ENCODE peak calls at places on chromosomes 16 and 17, in seven cellular contexts. R is neural progenitor cell, J is NCI-H446, S is HFFc6, M is left cardiac atrium, T is AG04449, P is mesenteric fat pad. O is an unnamed sample.

GRCh38 chr17:63399316-63399715 is 46.8 kb downstream of the CYB561 start:
- DNase-seq in J (no peak), R (no peak), M (no peak), T (no peak), P (no peak), S (peak), O (no peak)

GRCh38 chr16:80993293-80993691 is 13.4 kb downstream of the CMC2 start:
- DNase-seq in P (no peak), S (peak), M (no peak), J (no peak), R (no peak), T (peak), O (peak)

GRCh38 chr17:78069695-78070094 is 58.9 kb downstream of the TMC6 start:
- DNase-seq in P (no peak), S (no peak), M (no peak), J (no peak), T (no peak), R (no peak), O (no peak)

GRCh38 chr16:88472042-88472441 is 19.0 kb downstream of the ZFPM1 start:
- DNase-seq in P (no peak), J (no peak), T (no peak), S (no peak), M (no peak), R (no peak), O (no peak)

GRCh38 chr17:62101090-62101489 is 36.0 kb upstream of the MED13 start:
- DNase-seq in S (no peak), J (no peak), R (no peak), T (no peak), M (no peak), P (no peak), O (no peak)

GRCh38 chr17:14058051-14058450 is 11.3 kb upstream of the COX10 start:
- DNase-seq in S (peak), R (no peak), P (no peak), T (peak), M (no peak), J (no peak), O (no peak)

GRCh38 chr16:12176051-12176450 is 199.5 kb downstream of the SNX29 start:
- DNase-seq in M (no peak), T (no peak), P (no peak), J (no peak), R (no peak), S (no peak), O (no peak)

GRCh38 chr16:73956592-73957495 is 339.8 kb upstream of the PSMD7 start:
- DNase-seq in P (no peak), J (peak), R (peak), T (peak), M (peak), S (peak), O (peak)

GRCh38 chr16:12436201-12436657 is 367.5 kb downstream of the CPPED1 start:
- DNase-seq in T (no peak), R (peak), P (no peak), J (no peak), M (no peak), S (no peak), O (no peak)

GRCh38 chr16:3541527-3542152 is 35.6 kb downstream of the NLRC3 start:
- DNase-seq in J (no peak), P (no peak), M (no peak), T (no peak), R (peak), S (no peak), O (no peak)

GRCh38 chr17:40678902-40679522 is 14.0 kb upstream of the KRT222 start:
- DNase-seq in S (no peak), J (no peak), T (no peak), P (no peak), M (no peak), R (no peak), O (no peak)

GRCh38 chr17:4573682-4574081 is 10.6 kb upstream of the SMTNL2 start:
- DNase-seq in S (no peak), T (no peak), J (no peak), R (no peak), P (no peak), M (no peak), O (no peak)

GRCh38 chr16:20904507-20905079 is 4.0 kb downstream of the LYRM1 start:
- DNase-seq in J (no peak), M (no peak), S (peak), R (no peak), P (no peak), T (no peak), O (peak)

GRCh38 chr17:41957058-41957868 is 9.3 kb upstream of the CNP start:
- DNase-seq in T (no peak), J (no peak), R (peak), S (no peak), M (no peak), P (no peak), O (peak)

GRCh38 chr16:85309656-85310587 is 197.7 kb upstream of the CIBAR2 start:
- DNase-seq in R (peak), J (no peak), P (no peak), T (no peak), M (peak), S (no peak), O (no peak)

GRCh38 chr16:10548404-10548803 is 32.0 kb downstream of the EMP2 start:
- DNase-seq in P (no peak), T (no peak), M (no peak), S (no peak), R (no peak), J (no peak), O (no peak)

GRCh38 chr16:56789360-56789759 is 59.4 kb downstream of the NUP93 start:
- DNase-seq in T (no peak), S (peak), J (peak), M (peak), P (no peak), R (no peak), O (no peak)

GRCh38 chr17:47807421-47807820 is 14.2 kb downstream of the OSBPL7 start:
- DNase-seq in T (no peak), M (no peak), S (no peak), R (no peak), J (no peak), P (peak), O (no peak)

GRCh38 chr16:31880322-31880979 is 6.8 kb downstream of the ZNF267 start:
- DNase-seq in T (peak), R (no peak), S (peak), P (no peak), J (no peak), M (no peak), O (peak)

GRCh38 chr17:62126292-62126691 is 61.2 kb upstream of the MED13 start:
- DNase-seq in M (no peak), J (no peak), R (no peak), T (no peak), P (no peak), S (no peak), O (no peak)

GRCh38 chr16:30018731-30019158 is 4.3 kb upstream of the C16orf92 start:
- DNase-seq in M (peak), T (no peak), S (peak), P (no peak), R (no peak), J (no peak), O (no peak)

GRCh38 chr17:67696853-67697505 is 20.8 kb upstream of the NOL11 start:
- DNase-seq in P (no peak), M (no peak), R (no peak), S (no peak), J (no peak), T (no peak), O (no peak)

GRCh38 chr17:6523330-6523729 is 33.0 kb downstream of the PITPNM3 start:
- DNase-seq in M (no peak), P (peak), T (no peak), J (no peak), S (no peak), R (no peak), O (peak)

GRCh38 chr16:57166951-57167350 is 18.9 kb downstream of the PSME3IP1 start:
- DNase-seq in R (no peak), M (no peak), P (no peak), S (no peak), J (no peak), T (no peak), O (no peak)

GRCh38 chr17:70405492-70406220 is 236.3 kb downstream of the KCNJ2 start:
- DNase-seq in S (peak), P (no peak), T (peak), J (peak), R (no peak), M (no peak), O (peak)